ENCODE peak calls at places on chromosomes 12 and 14, in six cellular contexts. I is HCT116, R is astrocyte, W is mammary epithelial cell, O is hepatocyte, N is fibroblast of lung. B is an unnamed sample.

GRCh38 chr12:22672951-22673350 is 48.0 kb downstream of the ETNK1 start:
- DNase-seq in N (peak), R (peak), I (no peak), W (peak), O (no peak), B (peak)

GRCh38 chr12:67759829-67760228 is 111.3 kb downstream of the DYRK2 start:
- DNase-seq in I (no peak), R (no peak), O (no peak), N (no peak), W (no peak), B (peak)

GRCh38 chr12:88546851-88547250 is 33.4 kb downstream of the KITLG start:
- DNase-seq in N (peak), R (peak), O (no peak), I (no peak), W (no peak), B (no peak)

GRCh38 chr12:89421093-89421835 is 69.0 kb upstream of the DUSP6 start:
- DNase-seq in I (no peak), O (no peak), W (no peak), R (no peak), N (no peak), B (no peak)

GRCh38 chr12:124921200-124922008 is 7.0 kb upstream of the UBC start:
- DNase-seq in O (peak), W (peak), N (peak), I (no peak), R (peak), B (peak)

GRCh38 chr12:82608706-82609105 is 78.0 kb upstream of the TMTC2 start:
- DNase-seq in I (no peak), O (no peak), N (peak), W (peak), R (peak), B (peak)

GRCh38 chr12:66083766-66084165 is 46.8 kb downstream of the LLPH start:
- DNase-seq in O (no peak), I (no peak), W (no peak), R (no peak), N (no peak), B (no peak)

GRCh38 chr12:6605425-6606330 is 1.5 kb downstream of the CHD4 start:
- DNase-seq in R (peak), O (no peak), W (peak), N (peak), I (no peak), B (peak)

GRCh38 chr12:14364583-14365271 is 755 bp upstream of the ATF7IP start:
- DNase-seq in N (no peak), W (no peak), R (peak), I (no peak), O (no peak), B (no peak)

GRCh38 chr12:98894412-98895085 is 249.5 kb downstream of the APAF1 start:
- DNase-seq in W (no peak), N (no peak), I (no peak), R (no peak), O (no peak), B (no peak)

GRCh38 chr14:59321184-59321952 is 132.9 kb downstream of the DAAM1 start:
- DNase-seq in R (peak), N (peak), I (no peak), W (peak), O (no peak), B (peak)

GRCh38 chr14:76957224-76957881 is 71.2 kb downstream of the IRF2BPL start:
- DNase-seq in N (no peak), W (no peak), R (no peak), O (no peak), I (no peak), B (no peak)

GRCh38 chr14:24874514-24875202 is 175.3 kb downstream of the STXBP6 start:
- DNase-seq in R (no peak), I (no peak), W (no peak), O (peak), N (no peak), B (no peak)

GRCh38 chr14:69008411-69008810 is 29.3 kb upstream of the ACTN1 start:
- DNase-seq in I (no peak), R (peak), N (peak), O (peak), W (no peak), B (no peak)

GRCh38 chr12:108729612-108730336 is 1.5 kb downstream of the CORO1C start:
- DNase-seq in O (peak), W (peak), R (peak), N (peak), I (no peak), B (peak)

GRCh38 chr14:20031058-20031457 is 4.8 kb downstream of the OR4K13 start:
- DNase-seq in W (no peak), R (no peak), N (no peak), O (no peak), I (no peak), B (no peak)

GRCh38 chr14:81991998-81992397 is 458.3 kb upstream of the SEL1L start:
- DNase-seq in N (no peak), W (no peak), I (no peak), O (no peak), R (no peak), B (peak)

GRCh38 chr12:24222968-24223367 is 273.5 kb upstream of the SOX5 start:
- DNase-seq in N (peak), I (no peak), O (no peak), R (peak), W (peak), B (no peak)

GRCh38 chr12:6915023-6915788 is 826 bp downstream of the ENO2 start:
- DNase-seq in I (no peak), W (no peak), N (no peak), O (no peak), R (no peak), B (no peak)

GRCh38 chr14:73778736-73779135 is 64.6 kb upstream of the PNMA1 start:
- DNase-seq in W (no peak), N (no peak), O (no peak), I (no peak), R (no peak), B (no peak)

GRCh38 chr12:46830731-46831334 is 5.0 kb upstream of the SLC38A4 start:
- DNase-seq in I (no peak), W (peak), N (peak), O (peak), R (no peak), B (no peak)

GRCh38 chr12:123098780-123099179 is 52.1 kb downstream of the PITPNM2 start:
- DNase-seq in R (no peak), O (no peak), I (no peak), W (no peak), N (no peak), B (no peak)

GRCh38 chr12:26239508-26240328 is 44.3 kb downstream of the SSPN start:
- DNase-seq in W (peak), R (peak), I (peak), O (no peak), N (peak), B (peak)

GRCh38 chr12:39764944-39765560 is 145.4 kb upstream of the ABCD2 start:
- DNase-seq in N (peak), R (peak), W (peak), O (peak), I (peak), B (peak)

GRCh38 chr14:69937367-69937777 is 58.2 kb downstream of the SMOC1 start:
- DNase-seq in N (no peak), W (no peak), O (peak), R (no peak), I (no peak), B (no peak)

GRCh38 chr12:77594386-77594785 is 236.3 kb upstream of the NAV3 start:
- DNase-seq in W (no peak), I (no peak), N (no peak), R (no peak), O (no peak), B (no peak)

GRCh38 chr14:102930753-102931579 is 8.5 kb downstream of the AMN start:
- DNase-seq in I (peak), N (peak), W (peak), O (peak), R (peak), B (peak)

GRCh38 chr14:102929349-102930137 is 7.1 kb downstream of the AMN start:
- DNase-seq in R (no peak), W (no peak), N (no peak), O (peak), I (no peak), B (no peak)

GRCh38 chr14:102928412-102929348 is 6.2 kb downstream of the AMN start:
- DNase-seq in I (peak), O (peak), R (peak), N (peak), W (no peak), B (no peak)

GRCh38 chr14:102931580-102932285 is 9.3 kb downstream of the AMN start:
- DNase-seq in W (no peak), N (no peak), O (no peak), R (no peak), I (no peak), B (no peak)

DNA sequence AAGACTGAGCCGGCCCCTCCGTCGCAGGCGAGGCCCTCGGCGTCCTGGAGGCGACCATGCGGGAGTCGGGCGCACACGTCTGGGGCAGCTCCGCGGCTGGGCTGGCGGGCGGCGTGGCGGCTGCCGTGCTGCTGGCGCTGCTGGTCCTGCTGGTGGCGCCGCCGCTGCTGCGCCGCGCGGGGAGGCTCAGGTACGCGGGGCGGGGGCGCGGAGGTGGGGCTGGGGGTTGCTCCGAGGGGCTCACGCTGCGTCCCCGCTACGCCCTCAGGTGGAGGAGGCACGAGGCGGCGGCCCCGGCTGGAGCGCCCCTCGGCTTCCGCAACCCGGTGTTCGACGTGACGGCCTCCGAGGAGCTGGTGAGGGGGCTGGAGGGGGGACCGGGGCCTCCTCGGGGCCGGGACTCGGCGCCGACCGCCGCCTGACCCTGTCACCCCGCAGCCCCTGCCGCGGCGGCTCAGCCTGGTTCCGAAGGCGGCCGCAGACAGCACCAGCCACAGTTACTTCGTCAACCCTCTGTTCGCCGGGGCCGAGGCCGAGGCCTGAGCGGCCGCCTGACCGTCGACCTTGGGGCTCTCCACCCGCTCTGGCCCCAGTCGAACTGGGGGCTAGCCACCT is 7.8 kb downstream of the AMN start:
- DNase-seq in I (no peak), O (peak), W (no peak), R (no peak), N (no peak), B (no peak)
- TF ChIP-seq CTCF in I (no peak), O (peak), W (no peak), R (no peak), N (no peak), B (no peak)

DNA sequence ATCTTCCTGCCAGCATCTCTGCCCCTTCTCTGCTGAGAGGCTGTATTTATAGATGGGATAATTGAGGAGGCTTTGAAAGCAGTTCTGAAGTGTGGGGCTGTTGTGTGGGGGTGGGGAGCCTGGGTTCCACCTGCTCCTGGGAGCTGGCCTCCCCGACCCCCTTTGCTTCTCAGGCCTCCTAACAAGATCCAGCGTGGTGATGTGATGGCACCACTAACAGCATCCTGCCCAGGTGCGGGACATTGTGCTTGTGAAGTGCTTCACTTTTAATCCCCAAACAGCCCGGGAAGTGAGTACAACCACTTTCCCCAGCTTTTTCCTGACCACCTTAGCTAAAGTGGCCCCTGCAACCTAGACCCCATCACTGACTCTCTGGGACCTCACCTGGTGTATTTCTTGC is 95.1 kb upstream of the NRXN3 start:
- DNase-seq in O (no peak), W (no peak), I (no peak), R (no peak), N (no peak), B (no peak)
- H3K27ac ChIP-seq in O (no peak), W (no peak), I (no peak), R (no peak), N (no peak), B (no peak)

DNA sequence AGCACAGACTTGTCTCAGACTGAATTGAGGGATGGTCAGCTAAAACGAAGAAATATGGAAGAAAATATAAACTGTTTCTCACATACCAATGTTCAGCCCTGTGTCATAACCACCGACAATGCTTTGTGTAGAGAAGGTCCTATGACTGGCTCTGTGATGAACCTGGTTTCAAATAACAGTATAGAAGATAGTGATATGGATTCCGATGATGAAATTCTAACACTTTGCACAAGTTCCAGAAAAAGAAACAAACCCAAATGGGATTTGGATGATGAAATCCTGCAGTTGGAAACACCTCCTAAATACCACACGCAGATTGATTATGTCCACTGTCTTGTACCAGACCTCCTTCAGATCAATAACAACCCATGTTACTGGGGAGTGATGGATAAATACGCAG is 7.9 kb upstream of the MAPK1IP1L start:
- DNase-seq in I (no peak), N (no peak), R (no peak), O (no peak), W (no peak), B (no peak)
- TF ChIP-seq EZH2 in I (no peak), N (no peak), R (no peak), O (no peak), W (no peak), B (no peak)

GRCh38 chr12:30837595-30837994 is 82.8 kb upstream of the CAPRIN2 start:
- DNase-seq in R (no peak), O (no peak), I (no peak), N (no peak), W (no peak), B (no peak)
- TF ChIP-seq CTCF in R (no peak), O (no peak), I (no peak), N (no peak), W (no peak), B (no peak)

DNA sequence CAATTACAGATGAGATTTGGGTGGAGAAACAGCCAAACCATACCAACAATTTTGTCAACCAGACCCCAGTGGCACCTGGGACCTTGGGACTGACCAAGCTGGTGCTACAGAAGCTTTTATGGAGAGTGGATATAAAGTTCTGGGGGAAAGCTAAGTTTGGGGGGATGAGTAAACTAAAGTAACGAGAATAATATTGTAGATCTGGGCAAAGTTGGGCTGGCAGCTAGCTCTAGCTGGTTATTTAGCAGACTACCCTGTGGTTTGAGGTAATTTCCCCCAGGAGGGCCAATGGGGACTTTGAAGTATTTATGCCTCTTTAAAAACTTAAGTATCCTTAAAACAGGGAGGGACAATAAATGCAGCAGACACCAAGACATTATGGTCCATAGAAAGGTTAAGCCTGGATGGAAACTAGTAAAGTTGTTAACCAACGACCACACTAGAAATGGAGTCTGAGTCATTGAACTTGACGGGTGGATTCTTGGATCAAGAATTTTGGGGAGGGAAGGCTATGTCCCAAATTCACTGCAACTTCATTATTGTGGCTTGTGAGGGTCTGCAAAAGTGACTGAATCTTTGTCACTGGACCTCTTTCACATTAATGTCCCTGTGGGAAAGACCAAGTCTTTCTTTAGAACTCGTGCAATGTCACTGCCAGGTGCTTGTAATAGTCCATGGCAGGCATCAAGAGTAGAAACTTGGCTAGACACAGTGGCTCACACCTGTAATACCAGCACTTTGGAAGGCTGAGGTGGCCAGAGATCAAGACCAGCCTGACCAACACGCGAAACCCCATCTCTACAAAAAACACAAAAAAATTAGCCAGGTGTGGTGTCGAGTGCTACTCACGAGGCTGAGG is 48.5 kb upstream of the OR5AU1 start:
- DNase-seq in O (no peak), W (no peak), R (no peak), N (no peak), I (no peak), B (no peak)
- H3K27ac ChIP-seq in O (no peak), W (no peak), R (no peak), N (no peak), I (no peak), B (no peak)

GRCh38 chr12:132327351-132328171 is 1.8 kb downstream of the GALNT9 start:
- DNase-seq in O (peak), W (peak), R (peak), I (no peak), N (peak), B (peak)
- TF ChIP-seq EZH2 in O (no peak), W (no peak), R (no peak), I (no peak), N (no peak), B (no peak)

GRCh38 chr12:49609059-49609874 is 3.8 kb upstream of the FAM186B start:
- DNase-seq in I (no peak), R (no peak), O (no peak), W (no peak), N (no peak), B (no peak)

GRCh38 chr12:49615725-49616124 is 7.6 kb upstream of the PRPF40B start:
- DNase-seq in W (peak), O (no peak), N (peak), R (peak), I (no peak), B (peak)

GRCh38 chr12:49612210-49612609 is 6.8 kb upstream of the FAM186B start:
- DNase-seq in W (no peak), R (no peak), I (no peak), N (no peak), O (no peak), B (no peak)

DNA sequence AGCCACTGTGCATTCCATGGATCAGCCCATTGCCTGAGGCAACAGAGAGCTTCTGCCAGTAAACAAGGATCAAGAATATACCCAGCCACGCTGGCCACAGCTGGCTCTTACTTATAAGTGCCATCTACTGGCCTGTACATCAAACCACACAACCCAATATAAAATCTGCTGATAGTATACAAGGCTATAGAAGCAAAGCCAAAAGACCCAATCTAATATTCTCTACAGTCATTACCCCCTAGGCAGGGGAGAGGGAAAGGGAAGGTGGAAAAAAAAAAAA is 4.4 kb upstream of the FAM186B start:
- DNase-seq in O (no peak), I (no peak), R (no peak), N (no peak), W (peak), B (peak)
- TF ChIP-seq CTCF in O (no peak), I (peak), R (peak), N (peak), W (peak), B (peak)

GRCh38 chr14:71237556-71237955 is 330.3 kb downstream of the PCNX1 start:
- DNase-seq in R (no peak), I (no peak), W (no peak), O (no peak), N (no peak), B (no peak)
- H3K27ac ChIP-seq in R (no peak), I (no peak), W (no peak), O (no peak), N (no peak), B (no peak)

GRCh38 chr14:94543450-94544123 is 17.7 kb upstream of the SERPINA4 start:
- DNase-seq in I (no peak), R (no peak), O (no peak), N (no peak), W (peak), B (no peak)
- TF ChIP-seq EZH2 in I (no peak), R (no peak), O (no peak), N (no peak), W (no peak), B (no peak)

B was measured in PC-3.